ENCODE peak calls at places on chromosomes 1 and 21, in four cellular contexts. Y is ovary, Z is esophagus muscularis mucosa, C is lower lobe of right lung. N is an unnamed sample.

GRCh38 chr1:52281518-52281917 is 84.5 kb downstream of the CC2D1B start:
- DNase-seq in Z (no peak), C (no peak), Y (no peak), N (peak)

GRCh38 chr1:89884718-89885596 is 64.1 kb downstream of the LRRC8D start:
- DNase-seq in Y (no peak), Z (no peak), C (no peak), N (peak)

GRCh38 chr1:100879422-100879821 is 15.2 kb downstream of the EXTL2 start:
- DNase-seq in Z (no peak), C (no peak), Y (no peak), N (no peak)

GRCh38 chr1:207004931-207005830 is 27.4 kb downstream of the C1orf116 start:
- DNase-seq in Z (no peak), Y (no peak), C (peak), N (peak)

GRCh38 chr1:29967261-29967660 is 730.9 kb downstream of the PTPRU start:
- DNase-seq in Z (no peak), C (no peak), Y (no peak), N (no peak)

GRCh38 chr1:54837002-54837853 is 36.1 kb upstream of the TTC22 start:
- DNase-seq in Z (peak), Y (no peak), C (no peak), N (no peak)

GRCh38 chr1:64155285-64155684 is 48.1 kb upstream of the UBE2U start:
- DNase-seq in Z (no peak), C (no peak), Y (no peak), N (no peak)

GRCh38 chr1:118987431-118988185 is 535 bp downstream of the TBX15 start:
- DNase-seq in Z (no peak), C (no peak), Y (no peak), N (no peak)

GRCh38 chr1:203754455-203754864 is 10.5 kb upstream of the LAX1 start:
- DNase-seq in Z (no peak), Y (no peak), C (no peak), N (no peak)

GRCh38 chr1:6205849-6206845 is at the start of gene RNF207:
- DNase-seq in C (peak), Z (no peak), Y (peak), N (peak)

GRCh38 chr1:245715970-245716369 is 561.2 kb downstream of the KIF26B start:
- DNase-seq in Y (no peak), C (no peak), Z (no peak), N (peak)

GRCh38 chr1:91092503-91092902 is 70.7 kb upstream of the ZNF644 start:
- DNase-seq in Y (no peak), Z (no peak), C (no peak), N (no peak)

GRCh38 chr21:38951095-38951745 is 145.5 kb downstream of the ETS2 start:
- DNase-seq in C (no peak), Y (no peak), Z (no peak), N (no peak)

GRCh38 chr1:65440915-65441314 is 20.4 kb downstream of the LEPR start:
- DNase-seq in Z (no peak), C (no peak), Y (no peak), N (no peak)

GRCh38 chr1:233294991-233295774 is at the start of gene PCNX2:
- DNase-seq in C (peak), Y (peak), Z (no peak), N (peak)

GRCh38 chr1:6243993-6244392 is at the start of gene HES3:
- DNase-seq in Y (no peak), Z (no peak), C (no peak), N (no peak)

GRCh38 chr1:14723401-14723800 is 124.9 kb downstream of the KAZN start:
- DNase-seq in Z (no peak), C (no peak), Y (no peak), N (no peak)
- TF ChIP-seq CTCF in Z (no peak), C (no peak), Y (no peak), N (no peak)

DNA sequence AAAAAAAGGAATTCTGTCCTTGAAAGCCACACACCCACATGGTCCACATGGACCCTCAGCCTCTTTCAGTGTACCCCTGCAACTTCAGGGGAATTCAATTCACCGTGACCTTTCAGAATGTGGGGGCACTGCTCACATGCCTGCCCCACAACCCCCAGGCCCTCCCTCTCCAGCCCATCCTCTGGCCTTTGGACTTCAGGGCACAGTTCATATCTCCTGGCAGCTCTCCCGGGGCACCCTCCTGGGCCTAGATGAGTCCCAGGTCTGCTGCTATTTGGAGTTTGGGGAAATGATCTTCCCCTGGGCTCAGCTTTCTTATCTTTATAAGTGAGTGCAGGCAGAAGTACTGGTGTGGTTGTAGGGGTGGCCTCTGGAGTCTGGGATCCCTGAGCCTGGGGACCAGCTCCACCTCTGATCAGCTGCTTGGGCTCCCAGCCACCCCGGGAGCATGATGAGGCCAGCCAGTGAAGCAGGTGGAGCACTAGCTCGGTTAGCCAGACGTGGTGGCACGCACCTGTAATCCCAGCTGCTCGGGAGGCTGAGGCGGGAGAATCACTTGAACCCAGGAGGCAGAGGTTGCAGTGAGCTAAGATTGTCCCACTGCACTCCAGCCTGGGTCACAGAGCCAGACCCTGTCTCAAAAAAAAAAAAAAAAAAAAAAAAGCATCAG is 15.8 kb downstream of the C1orf167 start:
- DNase-seq in C (no peak), Z (no peak), Y (no peak), N (no peak)
- H3K4me3 ChIP-seq in C (no peak), Z (no peak), Y (no peak), N (no peak)

DNA sequence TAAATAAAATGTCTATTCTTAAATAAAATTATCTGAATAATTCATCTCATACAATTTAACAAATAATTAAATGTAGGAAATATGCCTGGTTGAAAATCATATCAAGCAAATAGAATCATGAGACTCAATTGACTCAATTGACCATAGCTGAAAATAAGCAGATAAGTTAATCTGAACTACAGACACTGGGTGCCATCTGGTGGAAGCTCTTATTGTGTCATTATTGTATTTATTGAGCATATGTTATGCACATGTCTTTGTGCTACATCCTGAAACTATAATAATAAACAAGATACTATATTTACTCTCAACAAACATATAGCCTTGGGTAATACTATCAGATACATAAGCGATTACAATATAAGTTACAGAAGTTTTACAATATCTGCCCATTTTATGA is 41.0 kb downstream of the BRINP3 start:
- DNase-seq in Y (no peak), Z (no peak), C (no peak), N (peak)
- TF ChIP-seq CTCF in Y (no peak), Z (peak), C (no peak), N (peak)

DNA sequence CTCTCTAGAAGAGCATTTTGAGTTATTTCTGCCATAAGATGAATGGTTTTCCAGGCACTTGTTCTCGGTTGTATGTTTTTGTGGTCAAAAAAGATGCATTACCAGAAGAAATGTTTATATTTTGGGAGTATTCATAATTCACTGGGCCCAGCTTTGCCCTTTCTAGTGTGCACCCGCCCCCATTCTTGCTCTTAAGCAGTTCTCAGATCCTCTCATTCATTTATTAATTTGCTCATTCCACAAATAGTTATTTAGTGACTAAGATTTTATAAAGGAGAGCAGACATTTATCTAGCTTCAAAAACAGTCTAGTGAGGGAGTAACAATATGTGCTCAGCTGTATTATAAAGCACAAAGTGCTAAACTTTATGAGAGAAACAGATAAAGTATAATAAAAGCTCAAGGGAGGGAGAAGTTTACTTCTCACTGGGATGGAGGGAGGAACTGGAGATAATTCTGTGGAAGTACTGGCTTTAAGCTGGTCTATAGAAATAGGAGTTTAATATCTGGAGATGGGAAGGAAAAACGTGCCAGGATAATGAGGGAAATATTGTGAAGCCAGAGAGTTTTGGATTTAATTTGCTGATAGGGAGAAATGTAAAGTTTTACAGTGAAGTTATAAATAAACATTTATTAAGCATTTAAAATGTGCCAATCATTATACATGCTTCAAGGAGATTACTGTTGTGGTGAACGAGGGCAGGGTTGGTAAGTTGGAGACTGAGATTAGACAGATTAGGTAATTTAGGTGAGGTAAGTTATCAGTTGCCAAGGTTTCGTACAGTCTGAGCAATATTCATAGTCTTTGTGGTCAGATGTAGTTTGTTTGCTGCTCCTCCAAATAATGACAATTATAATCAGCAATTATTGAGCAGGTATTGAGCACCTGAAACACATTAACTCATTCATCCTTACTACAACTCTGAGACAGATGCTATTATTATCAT is 9.1 kb upstream of the MACF1 start:
- DNase-seq in Y (no peak), Z (no peak), C (no peak), N (peak)
- H3K4me3 ChIP-seq in Y (no peak), Z (no peak), C (no peak), N (no peak)

DNA sequence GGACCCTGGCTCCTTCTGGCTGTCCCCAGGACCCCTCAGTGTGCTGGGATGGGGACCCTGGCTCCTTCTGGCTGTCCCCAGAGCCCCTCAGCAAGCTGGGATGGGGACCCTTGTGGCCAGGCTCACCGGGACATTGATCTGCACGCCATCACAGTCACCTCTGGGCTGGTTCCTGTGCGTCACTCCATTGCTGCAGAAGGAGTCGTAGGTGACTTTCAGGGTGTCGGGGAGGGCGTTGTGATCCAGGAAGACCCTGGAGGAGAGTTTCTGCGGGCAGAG is 19.7 kb upstream of the PTTG1IP start:
- DNase-seq in C (no peak), Z (no peak), Y (no peak), N (no peak)
- TF ChIP-seq CTCF in C (no peak), Z (no peak), Y (no peak), N (no peak)

GRCh38 chr1:236142358-236143103 is at the start of gene GPR137B:
- DNase-seq in C (peak), Z (no peak), Y (peak), N (peak)
- H3K4me3 ChIP-seq in C (peak), Z (peak), Y (peak), N (peak)